ENCODE peak calls at places on chromosome 3, in four cellular contexts. T is HepG2, M is A549, L is H1. W is an unnamed sample.
A peak's percentile ranks its signal among the peaks of the same experiment; 100 is the strongest.

GRCh38 chr3:127721536-127721935 is 48.8 kb downstream of the ABTB1 start:
- DNase-seq in M (no peak), L (no peak), T (no peak), W (no peak)

GRCh38 chr3:180594631-180595348 is 7.2 kb upstream of the TTC14 start:
- DNase-seq in L (no peak), T (peak; percentile 13), M (peak; percentile 3), W (no peak)

GRCh38 chr3:181493423-181493822 is 218.3 kb upstream of the SOX2 start:
- DNase-seq in T (no peak), L (no peak), M (no peak), W (no peak)

GRCh38 chr3:87595798-87596197 is 319.4 kb upstream of the POU1F1 start:
- DNase-seq in T (no peak), M (no peak), L (no peak), W (no peak)

GRCh38 chr3:186465508-186465907 is 78.7 kb downstream of the CRYGS start:
- DNase-seq in T (no peak), M (no peak), L (no peak), W (no peak)

GRCh38 chr3:76487446-76487845 is 552.5 kb upstream of the ROBO2 start:
- DNase-seq in M (no peak), L (no peak), T (no peak), W (no peak)

GRCh38 chr3:49716169-49716568 is 3.3 kb downstream of the AMIGO3 start:
- DNase-seq in T (no peak), M (no peak), L (no peak), W (no peak)

GRCh38 chr3:114903213-114903612 is 243.9 kb downstream of the ZBTB20 start:
- DNase-seq in T (no peak), L (no peak), M (no peak), W (no peak)

GRCh38 chr3:45011756-45012441 is 14.2 kb upstream of the CLEC3B start:
- DNase-seq in M (no peak), T (no peak), L (no peak), W (no peak)

GRCh38 chr3:129282727-129283327 is 4.2 kb downstream of the HMCES start:
- DNase-seq in T (peak; percentile 12), L (no peak), M (no peak), W (no peak)

GRCh38 chr3:137642831-137643230 is 121.3 kb upstream of the SOX14 start:
- DNase-seq in L (no peak), M (no peak), T (no peak), W (no peak)

GRCh38 chr3:14403636-14404395 is 1.4 kb downstream of the SLC6A6 start:
- DNase-seq in L (no peak), T (peak; percentile 27), M (no peak), W (peak; percentile 59)

GRCh38 chr3:108099203-108099602 is 8.4 kb upstream of the CD47 start:
- DNase-seq in T (no peak), M (no peak), L (no peak), W (peak; percentile 38)

GRCh38 chr3:77605865-77606264 is 566.0 kb downstream of the ROBO2 start:
- DNase-seq in T (no peak), M (no peak), L (no peak), W (no peak)

GRCh38 chr3:13069495-13069894 is 3.7 kb downstream of the IQSEC1 start:
- DNase-seq in M (no peak), T (no peak), L (no peak), W (no peak)

GRCh38 chr3:125132815-125133214 is 77.0 kb upstream of the HEG1 start:
- DNase-seq in M (no peak), L (no peak), T (no peak), W (no peak)

GRCh38 chr3:197353867-197354180 is 55.4 kb upstream of the DLG1 start:
- DNase-seq in L (no peak), T (no peak), M (no peak), W (no peak)

GRCh38 chr3:98791341-98792325 is 28.5 kb downstream of the ST3GAL6 start:
- DNase-seq in M (no peak), L (no peak), T (no peak), W (no peak)

DNA sequence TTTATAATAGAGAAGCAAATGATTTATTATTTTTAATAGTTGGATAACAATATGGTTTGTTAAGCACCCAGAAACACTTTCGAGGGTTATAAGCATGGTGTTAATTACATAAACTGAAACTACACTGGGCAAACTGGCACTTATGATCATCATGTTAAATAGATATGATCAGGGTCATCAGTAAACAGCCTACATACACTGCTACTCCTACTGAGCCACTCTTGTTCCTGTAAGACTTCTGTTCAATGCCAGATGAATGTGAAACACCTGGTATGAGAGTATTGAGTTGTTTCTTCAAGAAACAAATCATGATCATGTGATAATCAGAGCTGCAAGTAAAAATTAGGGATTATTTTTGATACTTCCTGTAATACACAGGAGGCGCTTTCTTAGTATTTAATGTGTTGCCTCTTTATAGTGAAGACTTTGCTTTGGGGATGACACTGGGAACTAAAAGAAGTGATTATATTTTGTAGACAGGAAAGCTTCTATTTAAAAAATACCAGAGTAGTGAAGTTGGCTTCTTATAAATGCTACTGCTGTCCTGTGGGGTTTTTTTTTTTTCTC is 32.3 kb upstream of the UTS2B start:
- DNase-seq in L (no peak), M (no peak), T (no peak), W (no peak)
- TF ChIP-seq RNF2 in L (no peak), M (no peak), T (no peak), W (no peak)

GRCh38 chr3:140530603-140531002 is 147.3 kb upstream of the TRIM42 start:
- DNase-seq in T (no peak), L (no peak), M (no peak), W (no peak)

GRCh38 chr3:140527156-140527555 is 150.7 kb upstream of the TRIM42 start:
- DNase-seq in T (no peak), M (no peak), L (no peak), W (no peak)

GRCh38 chr3:140532793-140533330 is 145.0 kb upstream of the TRIM42 start:
- DNase-seq in L (no peak), M (no peak), T (no peak), W (no peak)

GRCh38 chr3:140529096-140529495 is 148.8 kb upstream of the TRIM42 start:
- DNase-seq in T (no peak), M (peak; percentile 3), L (no peak), W (no peak)

DNA sequence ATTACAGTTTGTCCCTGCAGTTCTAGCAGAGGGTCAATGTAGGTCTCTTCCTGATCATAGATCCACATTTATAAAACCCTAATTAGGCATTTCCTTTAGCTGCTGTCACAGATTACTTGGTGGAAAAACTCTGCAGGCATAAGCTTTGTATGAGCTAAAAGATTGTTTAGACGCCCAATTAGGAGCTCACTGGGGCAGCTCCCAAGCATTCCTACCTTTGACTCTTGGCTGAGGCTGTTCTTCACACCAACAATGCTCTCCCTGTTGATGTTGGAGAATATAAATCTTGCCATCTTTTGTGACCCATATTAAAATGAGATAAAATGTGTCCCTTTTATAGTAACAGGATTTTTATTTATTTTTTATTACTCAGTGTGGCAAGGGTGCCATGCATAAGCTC is 148.3 kb upstream of the TRIM42 start:
- DNase-seq in M (no peak), T (no peak), L (no peak), W (no peak)
- TF ChIP-seq RNF2 in M (no peak), T (no peak), L (no peak), W (no peak)

GRCh38 chr3:37307321-37307720 is 132.9 kb upstream of the LRRFIP2 start:
- DNase-seq in T (no peak), M (no peak), L (no peak), W (no peak)

DNA sequence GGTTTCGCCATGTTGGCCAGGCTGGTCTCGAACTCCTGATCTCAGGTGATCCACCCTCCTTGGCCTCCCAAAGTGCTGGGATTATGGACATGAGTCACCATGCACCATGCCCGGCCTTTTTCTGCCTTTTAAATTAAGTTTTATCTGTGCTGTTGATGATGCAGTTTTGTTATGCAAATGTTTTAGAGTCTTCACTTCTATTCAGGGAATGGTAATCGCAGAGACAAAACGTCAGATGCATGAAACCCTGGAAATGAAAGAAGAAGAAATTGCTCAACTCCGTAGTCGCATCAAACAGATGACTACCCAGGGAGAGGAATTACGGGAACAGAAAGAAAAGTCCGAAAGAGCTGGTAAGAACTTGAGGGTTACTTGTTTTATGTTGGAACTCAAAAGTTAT is 127.6 kb upstream of the LRRFIP2 start:
- DNase-seq in L (peak; percentile 29), T (no peak), M (no peak), W (no peak)
- TF ChIP-seq RNF2 in L (no peak), T (no peak), M (no peak), W (no peak)

GRCh38 chr3:100954199-100954935 is 38.9 kb downstream of the ABI3BP start:
- DNase-seq in L (no peak), T (no peak), M (no peak), W (no peak)

GRCh38 chr3:100957407-100958100 is 35.7 kb downstream of the ABI3BP start:
- DNase-seq in M (no peak), T (no peak), L (no peak), W (no peak)

GRCh38 chr3:100953103-100953502 is 40.1 kb downstream of the ABI3BP start:
- DNase-seq in L (no peak), T (no peak), M (no peak), W (no peak)

GRCh38 chr3:100956276-100956675 is 36.9 kb downstream of the ABI3BP start:
- DNase-seq in M (no peak), L (no peak), T (no peak), W (no peak)

GRCh38 chr3:100954990-100955389 is 38.2 kb downstream of the ABI3BP start:
- DNase-seq in M (no peak), T (no peak), L (no peak), W (no peak)
- TF ChIP-seq RNF2 in M (no peak), T (no peak), L (no peak), W (no peak)

GRCh38 chr3:188037965-188038581 is 115.9 kb upstream of the LPP start:
- DNase-seq in L (no peak), T (no peak), M (no peak), W (no peak)
- TF ChIP-seq RNF2 in L (no peak), T (no peak), M (no peak), W (no peak)

GRCh38 chr3:24315342-24315741 is 179.3 kb downstream of the THRB start:
- DNase-seq in T (no peak), M (no peak), L (no peak), W (no peak)

GRCh38 chr3:24315991-24316390 is 178.7 kb downstream of the THRB start:
- DNase-seq in L (no peak), M (no peak), T (no peak), W (no peak)

GRCh38 chr3:24318668-24319287 is 175.9 kb downstream of the THRB start:
- DNase-seq in T (peak; percentile 25), L (no peak), M (peak; percentile 6), W (no peak)

GRCh38 chr3:24311881-24312280 is 182.8 kb downstream of the THRB start:
- DNase-seq in M (no peak), L (no peak), T (no peak), W (no peak)

DNA sequence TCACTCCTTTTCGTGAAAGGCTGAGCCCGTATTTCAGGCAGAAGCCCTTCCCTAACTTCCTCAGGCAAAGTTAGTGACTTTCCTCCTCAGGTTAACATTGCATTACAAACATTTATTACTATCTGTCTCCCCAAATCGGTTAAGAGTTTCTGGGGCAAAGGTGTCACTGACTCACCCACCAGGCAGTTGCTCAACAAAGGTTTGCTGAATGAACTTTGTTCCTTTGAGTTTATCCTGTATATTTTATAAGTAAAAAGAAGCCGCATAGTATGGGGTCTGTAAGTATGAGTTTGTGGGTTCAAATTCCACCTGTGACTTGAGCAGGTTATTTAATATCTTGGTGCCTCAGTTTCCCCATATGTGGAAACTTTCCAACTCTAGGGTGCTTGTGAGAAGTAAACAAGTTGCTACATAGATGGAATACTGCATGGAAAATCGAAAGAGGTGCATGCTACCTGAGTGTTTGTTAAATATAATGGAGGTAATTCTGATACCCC is 177.7 kb downstream of the THRB start:
- DNase-seq in M (no peak), T (peak; percentile 82), L (no peak), W (no peak)
- TF ChIP-seq RNF2 in M (no peak), T (no peak), L (no peak), W (no peak)

W was measured in K562.